ENCODE peak calls at places on chromosomes 12 and 14, in six cellular contexts. One of them, this sample, is unnamed.

GRCh38 chr12:80472912-80473500 is 29.0 kb downstream of the PTPRQ start:
- DNase-seq in transverse colon: no peak
- DNase-seq in HCT116: peak; percentile 53
- DNase-seq in adrenal gland: no peak
- DNase-seq in A549: peak; percentile 7
- DNase-seq in IMR-90: peak; percentile 81
- DNase-seq in this sample: no peak

GRCh38 chr14:32913725-32914124 is 25.0 kb upstream of the NPAS3 start:
- DNase-seq in transverse colon: no peak
- DNase-seq in HCT116: no peak
- DNase-seq in adrenal gland: no peak
- DNase-seq in A549: no peak
- DNase-seq in IMR-90: no peak
- DNase-seq in this sample: no peak

GRCh38 chr12:69901141-69901900 is 76.3 kb downstream of the MYRFL start:
- DNase-seq in transverse colon: no peak
- DNase-seq in HCT116: no peak
- DNase-seq in adrenal gland: no peak
- DNase-seq in A549: no peak
- DNase-seq in IMR-90: no peak
- DNase-seq in this sample: no peak

GRCh38 chr12:123075591-123076171 is 75.2 kb downstream of the PITPNM2 start:
- DNase-seq in transverse colon: peak; percentile 33
- DNase-seq in HCT116: no peak
- DNase-seq in adrenal gland: no peak
- DNase-seq in A549: no peak
- DNase-seq in IMR-90: no peak
- DNase-seq in this sample: no peak

GRCh38 chr14:33696165-33696564 is 254.7 kb downstream of the EGLN3 start:
- DNase-seq in transverse colon: no peak
- DNase-seq in HCT116: no peak
- DNase-seq in adrenal gland: no peak
- DNase-seq in A549: no peak
- DNase-seq in IMR-90: no peak
- DNase-seq in this sample: no peak

GRCh38 chr12:88723219-88723618 is 142.9 kb upstream of the KITLG start:
- DNase-seq in transverse colon: no peak
- DNase-seq in HCT116: no peak
- DNase-seq in adrenal gland: no peak
- DNase-seq in A549: no peak
- DNase-seq in IMR-90: peak; percentile 36
- DNase-seq in this sample: no peak

GRCh38 chr14:73153272-73153671 is 17.0 kb downstream of the PSEN1 start:
- DNase-seq in transverse colon: no peak
- DNase-seq in HCT116: no peak
- DNase-seq in adrenal gland: no peak
- DNase-seq in A549: no peak
- DNase-seq in IMR-90: peak; percentile 69
- DNase-seq in this sample: no peak

GRCh38 chr12:116982721-116983502 is 72.2 kb downstream of the FBXW8 start:
- DNase-seq in transverse colon: no peak
- DNase-seq in HCT116: no peak
- DNase-seq in adrenal gland: no peak
- DNase-seq in A549: no peak
- DNase-seq in IMR-90: peak; percentile 95
- DNase-seq in this sample: no peak

GRCh38 chr12:16165506-16165905 is 112.0 kb downstream of the SLC15A5 start:
- DNase-seq in transverse colon: peak; percentile 52
- DNase-seq in HCT116: peak; percentile 27
- DNase-seq in adrenal gland: peak; percentile 54
- DNase-seq in A549: peak; percentile 16
- DNase-seq in IMR-90: peak; percentile 47
- DNase-seq in this sample: no peak

GRCh38 chr12:110582286-110583136 is 607 bp downstream of the PPTC7 start:
- DNase-seq in transverse colon: peak; percentile 74
- DNase-seq in HCT116: no peak
- DNase-seq in adrenal gland: peak; percentile 75
- DNase-seq in A549: no peak
- DNase-seq in IMR-90: peak; percentile 33
- DNase-seq in this sample: peak; percentile 30

GRCh38 chr12:62192486-62193250 is 67.5 kb upstream of the USP15 start:
- DNase-seq in transverse colon: peak; percentile 20
- DNase-seq in HCT116: peak; percentile 48
- DNase-seq in adrenal gland: peak; percentile 71
- DNase-seq in A549: peak; percentile 74
- DNase-seq in IMR-90: peak; percentile 82
- DNase-seq in this sample: peak; percentile 56

GRCh38 chr12:45726594-45727300 is 2.8 kb upstream of the ARID2 start:
- DNase-seq in transverse colon: peak; percentile 62
- DNase-seq in HCT116: no peak
- DNase-seq in adrenal gland: peak; percentile 77
- DNase-seq in A549: peak; percentile 33
- DNase-seq in IMR-90: peak; percentile 21
- DNase-seq in this sample: peak; percentile 15

GRCh38 chr12:113190761-113191160 is 5.2 kb downstream of the RITA1 start:
- DNase-seq in transverse colon: no peak
- DNase-seq in HCT116: peak; percentile 66
- DNase-seq in adrenal gland: no peak
- DNase-seq in A549: peak; percentile 76
- DNase-seq in IMR-90: peak; percentile 45
- DNase-seq in this sample: peak; percentile 54

GRCh38 chr14:100979780-100980179 is 76.3 kb upstream of the RTL1 start:
- DNase-seq in transverse colon: no peak
- DNase-seq in HCT116: no peak
- DNase-seq in adrenal gland: no peak
- DNase-seq in A549: no peak
- DNase-seq in IMR-90: peak; percentile 93
- DNase-seq in this sample: no peak

GRCh38 chr14:55102141-55102547 is 26.9 kb upstream of the LGALS3 start:
- DNase-seq in transverse colon: peak; percentile 77
- DNase-seq in HCT116: no peak
- DNase-seq in adrenal gland: peak; percentile 81
- DNase-seq in A549: peak; percentile 62
- DNase-seq in IMR-90: peak; percentile 96
- DNase-seq in this sample: peak; percentile 26

GRCh38 chr14:55101698-55102097 is 27.4 kb upstream of the LGALS3 start:
- DNase-seq in transverse colon: no peak
- DNase-seq in HCT116: no peak
- DNase-seq in adrenal gland: peak; percentile 34
- DNase-seq in A549: no peak
- DNase-seq in IMR-90: no peak
- DNase-seq in this sample: no peak

GRCh38 chr14:55104051-55104954 is 24.7 kb upstream of the LGALS3 start:
- DNase-seq in transverse colon: no peak
- DNase-seq in HCT116: no peak
- DNase-seq in adrenal gland: no peak
- DNase-seq in A549: no peak
- DNase-seq in IMR-90: no peak
- DNase-seq in this sample: no peak

GRCh38 chr14:55105991-55106390 is 23.1 kb upstream of the LGALS3 start:
- DNase-seq in transverse colon: no peak
- DNase-seq in HCT116: no peak
- DNase-seq in adrenal gland: no peak
- DNase-seq in A549: no peak
- DNase-seq in IMR-90: no peak
- DNase-seq in this sample: no peak

DNA sequence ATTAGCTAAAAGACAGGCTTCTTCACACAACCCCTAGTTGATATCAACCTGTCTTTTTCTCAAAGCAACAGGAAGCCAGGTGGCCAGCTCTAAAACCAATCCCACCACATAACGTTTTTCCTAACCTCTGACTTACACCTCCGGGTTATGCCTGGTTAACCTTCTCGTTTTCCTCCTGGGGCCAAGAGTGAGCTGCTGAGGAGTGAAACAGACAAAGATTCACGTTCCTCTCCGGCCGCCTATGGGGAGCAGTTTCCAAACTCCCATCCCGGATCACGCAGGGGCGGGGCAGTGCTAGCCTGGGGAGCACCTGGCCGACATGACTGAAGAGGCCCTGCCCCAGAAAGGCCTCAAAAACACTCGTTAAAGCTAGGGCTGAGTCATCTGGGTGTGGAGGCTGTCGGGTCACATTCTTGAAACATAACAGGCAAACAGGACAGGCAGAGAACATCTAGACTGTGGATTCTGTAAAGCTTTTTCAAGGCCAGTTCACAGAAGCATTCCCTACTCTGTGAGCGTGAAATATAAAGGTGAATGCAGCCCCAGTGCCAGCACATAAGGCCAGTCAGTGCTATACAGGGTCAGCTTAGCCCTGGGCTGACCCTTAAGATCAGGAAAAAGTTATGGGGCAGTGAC is 25.9 kb upstream of the LGALS3 start:
- DNase-seq in transverse colon: peak; percentile 91
- DNase-seq in HCT116: peak; percentile 97
- DNase-seq in adrenal gland: peak; percentile 88
- DNase-seq in A549: peak; percentile 92
- DNase-seq in IMR-90: peak; percentile 95
- DNase-seq in this sample: peak; percentile 63
- TF ChIP-seq POLR2A in transverse colon: peak; percentile 72
- TF ChIP-seq POLR2A in HCT116: no peak
- TF ChIP-seq POLR2A in adrenal gland: no peak
- TF ChIP-seq POLR2A in A549: peak; percentile 19
- TF ChIP-seq POLR2A in IMR-90: no peak
- TF ChIP-seq POLR2A in this sample: no peak

GRCh38 chr14:58243790-58244555 is 670 bp upstream of the PSMA3 start:
- DNase-seq in transverse colon: no peak
- DNase-seq in HCT116: peak; percentile 26
- DNase-seq in adrenal gland: peak; percentile 57
- DNase-seq in A549: peak; percentile 45
- DNase-seq in IMR-90: no peak
- DNase-seq in this sample: no peak

GRCh38 chr14:58239259-58240210 is 5.1 kb upstream of the PSMA3 start:
- DNase-seq in transverse colon: peak; percentile 79
- DNase-seq in HCT116: peak; percentile 26
- DNase-seq in adrenal gland: peak; percentile 92
- DNase-seq in A549: peak; percentile 16
- DNase-seq in IMR-90: peak; percentile 64
- DNase-seq in this sample: no peak

GRCh38 chr14:58238252-58239247 is 6.1 kb upstream of the PSMA3 start:
- DNase-seq in transverse colon: no peak
- DNase-seq in HCT116: no peak
- DNase-seq in adrenal gland: peak; percentile 61
- DNase-seq in A549: no peak
- DNase-seq in IMR-90: no peak
- DNase-seq in this sample: no peak
- TF ChIP-seq POLR2A in transverse colon: no peak
- TF ChIP-seq POLR2A in HCT116: no peak
- TF ChIP-seq POLR2A in adrenal gland: no peak
- TF ChIP-seq POLR2A in A549: no peak
- TF ChIP-seq POLR2A in IMR-90: no peak
- TF ChIP-seq POLR2A in this sample: no peak

DNA sequence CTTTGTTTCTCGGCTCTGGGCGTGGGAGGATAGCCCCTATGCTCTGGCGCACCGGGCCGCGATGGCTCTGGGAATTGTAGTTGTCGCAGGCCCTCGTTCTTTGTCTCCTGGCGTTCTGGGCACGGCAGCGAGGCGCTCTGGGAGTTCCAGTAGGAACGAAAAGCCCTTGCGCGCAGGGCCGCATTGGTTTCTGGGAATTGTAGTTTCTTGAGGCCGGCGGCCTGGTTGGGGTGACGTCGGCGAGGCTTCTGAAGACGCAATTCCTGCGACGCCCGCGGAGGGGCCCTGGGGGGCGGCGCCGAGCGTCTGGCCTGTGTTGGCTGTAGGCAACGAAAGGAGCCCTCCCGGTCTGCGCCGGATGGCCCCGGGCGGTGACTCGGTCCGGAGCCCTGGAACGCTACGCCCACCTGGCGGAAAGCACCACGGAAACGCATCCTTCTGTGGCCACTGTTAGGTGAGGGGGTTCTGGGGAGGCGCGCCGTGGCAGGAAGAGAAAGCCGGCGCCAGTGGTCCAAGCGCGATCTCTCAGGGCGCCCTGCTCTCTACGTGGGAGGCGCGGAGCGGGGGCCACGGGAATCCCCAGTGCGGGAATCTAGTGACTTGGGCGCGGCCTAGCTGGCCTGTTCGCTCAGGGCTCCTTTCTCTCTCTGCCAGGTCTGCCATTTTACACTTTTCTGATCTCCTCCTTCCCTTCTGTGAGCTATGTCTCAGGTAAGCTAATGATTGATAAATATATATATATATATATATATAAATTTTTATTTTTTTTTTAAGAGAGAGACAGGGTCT is at the start of gene ZNF140:
- DNase-seq in transverse colon: peak; percentile 96
- DNase-seq in HCT116: no peak
- DNase-seq in adrenal gland: peak; percentile 99
- DNase-seq in A549: peak; percentile 68
- DNase-seq in IMR-90: peak; percentile 96
- DNase-seq in this sample: peak; percentile 66
- TF ChIP-seq POLR2A in transverse colon: peak; percentile 69
- TF ChIP-seq POLR2A in HCT116: no peak
- TF ChIP-seq POLR2A in adrenal gland: peak; percentile 76
- TF ChIP-seq POLR2A in A549: peak; percentile 52
- TF ChIP-seq POLR2A in IMR-90: peak; percentile 82
- TF ChIP-seq POLR2A in this sample: peak; percentile 44

GRCh38 chr14:77043177-77043983 is 14.9 kb upstream of the IRF2BPL start:
- DNase-seq in transverse colon: no peak
- DNase-seq in HCT116: no peak
- DNase-seq in adrenal gland: peak; percentile 71
- DNase-seq in A549: no peak
- DNase-seq in IMR-90: peak; percentile 91
- DNase-seq in this sample: no peak
- TF ChIP-seq POLR2A in transverse colon: no peak
- TF ChIP-seq POLR2A in HCT116: no peak
- TF ChIP-seq POLR2A in adrenal gland: no peak
- TF ChIP-seq POLR2A in A549: no peak
- TF ChIP-seq POLR2A in IMR-90: no peak
- TF ChIP-seq POLR2A in this sample: no peak

DNA sequence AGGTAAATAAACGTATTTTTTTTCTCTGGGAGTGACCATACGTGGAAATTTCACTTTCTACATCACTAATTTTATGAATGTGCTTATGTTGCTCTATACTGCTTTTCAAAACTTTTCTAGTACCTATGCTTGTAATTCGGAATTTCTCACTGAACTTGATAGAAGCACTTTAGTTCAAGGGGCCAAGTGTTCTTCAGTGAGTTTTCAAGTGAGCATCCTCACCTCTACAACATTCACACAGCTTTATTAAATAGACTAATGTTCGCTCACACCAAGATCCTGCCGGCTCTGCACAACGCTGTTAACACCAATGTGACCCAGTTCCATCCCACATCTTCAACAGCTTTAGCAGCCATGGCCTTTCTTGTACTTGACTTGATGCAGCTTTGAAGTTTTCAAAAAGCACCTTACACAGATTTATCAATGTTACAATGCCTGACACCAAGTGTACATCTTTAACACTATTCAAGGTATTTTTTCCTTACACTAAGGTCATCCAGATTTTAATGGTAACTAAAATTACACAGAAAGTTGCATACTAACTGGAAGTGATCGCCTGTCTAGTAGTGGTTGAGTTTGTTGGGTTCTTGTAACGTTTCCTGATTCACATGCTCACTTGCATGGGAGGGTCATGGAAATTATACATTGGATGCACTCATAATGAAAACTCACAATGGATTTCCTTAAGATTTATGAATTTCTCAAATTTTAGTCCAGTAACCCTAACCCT is 4.5 kb downstream of the UBC start:
- DNase-seq in transverse colon: no peak
- DNase-seq in HCT116: no peak
- DNase-seq in adrenal gland: no peak
- DNase-seq in A549: no peak
- DNase-seq in IMR-90: peak; percentile 48
- DNase-seq in this sample: no peak
- TF ChIP-seq POLR2A in transverse colon: peak; percentile 3
- TF ChIP-seq POLR2A in HCT116: no peak
- TF ChIP-seq POLR2A in adrenal gland: peak; percentile 58
- TF ChIP-seq POLR2A in A549: peak; percentile 42
- TF ChIP-seq POLR2A in IMR-90: no peak
- TF ChIP-seq POLR2A in this sample: no peak

This sample was measured in H54.